ENCODE peak calls at places on chromosomes 11 and 22, in ten cellular contexts. One of them, this sample, is unnamed.
A peak's percentile ranks its signal among the peaks of the same experiment; 100 is the strongest.

GRCh38 chr11:210803-211180 is 3.3 kb downstream of the RIC8A start:
- DNase-seq in T-helper 2 cell: no peak
- DNase-seq in activated T-cell treated with anti-CD3 and anti-CD28 coated beads, Interleukin-2, amount 50 U/mL, for 72 hours: no peak
- DNase-seq in stimulated activated CD8-positive, alpha-beta memory T cell treated with anti-CD3 and anti-CD28 coated beads, Interleukin-15, amount 100 ng/mL, for 24 hours: no peak
- DNase-seq in RPMI7951: no peak
- DNase-seq in NCI-H460: no peak
- DNase-seq in GM03348: no peak
- DNase-seq in HS-5: no peak
- DNase-seq in breast epithelium: no peak
- DNase-seq in activated CD4-positive, alpha-beta memory T cell treated with anti-CD3 and anti-CD28 coated beads for 36 hours: no peak
- DNase-seq in this sample: no peak

GRCh38 chr11:114988644-114989043 is 310.3 kb downstream of the NXPE2 start:
- DNase-seq in T-helper 2 cell: no peak
- DNase-seq in NCI-H460: no peak
- DNase-seq in activated CD4-positive, alpha-beta memory T cell treated with anti-CD3 and anti-CD28 coated beads for 36 hours: no peak
- DNase-seq in RPMI7951: no peak
- DNase-seq in stimulated activated CD8-positive, alpha-beta memory T cell treated with anti-CD3 and anti-CD28 coated beads, Interleukin-15, amount 100 ng/mL, for 24 hours: no peak
- DNase-seq in HS-5: no peak
- DNase-seq in activated T-cell treated with anti-CD3 and anti-CD28 coated beads, Interleukin-2, amount 50 U/mL, for 72 hours: no peak
- DNase-seq in breast epithelium: no peak
- DNase-seq in GM03348: no peak
- DNase-seq in this sample: no peak

GRCh38 chr11:129023968-129024676 is 81.5 kb upstream of the TP53AIP1 start:
- DNase-seq in NCI-H460: no peak
- DNase-seq in HS-5: no peak
- DNase-seq in RPMI7951: no peak
- DNase-seq in activated CD4-positive, alpha-beta memory T cell treated with anti-CD3 and anti-CD28 coated beads for 36 hours: peak; percentile 15
- DNase-seq in GM03348: no peak
- DNase-seq in activated T-cell treated with anti-CD3 and anti-CD28 coated beads, Interleukin-2, amount 50 U/mL, for 72 hours: no peak
- DNase-seq in breast epithelium: peak; percentile 75
- DNase-seq in stimulated activated CD8-positive, alpha-beta memory T cell treated with anti-CD3 and anti-CD28 coated beads, Interleukin-15, amount 100 ng/mL, for 24 hours: no peak
- DNase-seq in T-helper 2 cell: no peak
- DNase-seq in this sample: no peak

GRCh38 chr22:36384766-36385400 is 2.9 kb downstream of the MYH9 start:
- DNase-seq in activated T-cell treated with anti-CD3 and anti-CD28 coated beads, Interleukin-2, amount 50 U/mL, for 72 hours: no peak
- DNase-seq in activated CD4-positive, alpha-beta memory T cell treated with anti-CD3 and anti-CD28 coated beads for 36 hours: peak; percentile 60
- DNase-seq in HS-5: no peak
- DNase-seq in T-helper 2 cell: peak; percentile 51
- DNase-seq in NCI-H460: no peak
- DNase-seq in RPMI7951: peak; percentile 57
- DNase-seq in GM03348: no peak
- DNase-seq in stimulated activated CD8-positive, alpha-beta memory T cell treated with anti-CD3 and anti-CD28 coated beads, Interleukin-15, amount 100 ng/mL, for 24 hours: no peak
- DNase-seq in breast epithelium: no peak
- DNase-seq in this sample: peak; percentile 38

GRCh38 chr11:96341237-96342130 is 1.5 kb downstream of the MAML2 start:
- DNase-seq in activated CD4-positive, alpha-beta memory T cell treated with anti-CD3 and anti-CD28 coated beads for 36 hours: peak; percentile 81
- DNase-seq in RPMI7951: peak; percentile 56
- DNase-seq in NCI-H460: no peak
- DNase-seq in activated T-cell treated with anti-CD3 and anti-CD28 coated beads, Interleukin-2, amount 50 U/mL, for 72 hours: peak; percentile 81
- DNase-seq in GM03348: peak; percentile 68
- DNase-seq in HS-5: no peak
- DNase-seq in T-helper 2 cell: peak; percentile 65
- DNase-seq in breast epithelium: peak; percentile 73
- DNase-seq in stimulated activated CD8-positive, alpha-beta memory T cell treated with anti-CD3 and anti-CD28 coated beads, Interleukin-15, amount 100 ng/mL, for 24 hours: no peak
- DNase-seq in this sample: peak; percentile 65

GRCh38 chr11:62000539-62001446 is 33.4 kb upstream of the FTH1 start:
- DNase-seq in RPMI7951: no peak
- DNase-seq in HS-5: no peak
- DNase-seq in NCI-H460: no peak
- DNase-seq in stimulated activated CD8-positive, alpha-beta memory T cell treated with anti-CD3 and anti-CD28 coated beads, Interleukin-15, amount 100 ng/mL, for 24 hours: no peak
- DNase-seq in breast epithelium: no peak
- DNase-seq in activated CD4-positive, alpha-beta memory T cell treated with anti-CD3 and anti-CD28 coated beads for 36 hours: no peak
- DNase-seq in T-helper 2 cell: no peak
- DNase-seq in activated T-cell treated with anti-CD3 and anti-CD28 coated beads, Interleukin-2, amount 50 U/mL, for 72 hours: no peak
- DNase-seq in GM03348: no peak
- DNase-seq in this sample: no peak

GRCh38 chr11:76316726-76317125 is 64.2 kb downstream of the THAP12 start:
- DNase-seq in breast epithelium: no peak
- DNase-seq in stimulated activated CD8-positive, alpha-beta memory T cell treated with anti-CD3 and anti-CD28 coated beads, Interleukin-15, amount 100 ng/mL, for 24 hours: no peak
- DNase-seq in NCI-H460: no peak
- DNase-seq in GM03348: no peak
- DNase-seq in T-helper 2 cell: no peak
- DNase-seq in RPMI7951: no peak
- DNase-seq in HS-5: no peak
- DNase-seq in activated CD4-positive, alpha-beta memory T cell treated with anti-CD3 and anti-CD28 coated beads for 36 hours: no peak
- DNase-seq in activated T-cell treated with anti-CD3 and anti-CD28 coated beads, Interleukin-2, amount 50 U/mL, for 72 hours: no peak
- DNase-seq in this sample: no peak

GRCh38 chr22:19766506-19767426 is 6.2 kb downstream of the TBX1 start:
- DNase-seq in stimulated activated CD8-positive, alpha-beta memory T cell treated with anti-CD3 and anti-CD28 coated beads, Interleukin-15, amount 100 ng/mL, for 24 hours: no peak
- DNase-seq in RPMI7951: no peak
- DNase-seq in T-helper 2 cell: peak; percentile 32
- DNase-seq in HS-5: peak; percentile 28
- DNase-seq in activated T-cell treated with anti-CD3 and anti-CD28 coated beads, Interleukin-2, amount 50 U/mL, for 72 hours: peak; percentile 72
- DNase-seq in breast epithelium: no peak
- DNase-seq in activated CD4-positive, alpha-beta memory T cell treated with anti-CD3 and anti-CD28 coated beads for 36 hours: peak; percentile 70
- DNase-seq in NCI-H460: no peak
- DNase-seq in GM03348: no peak
- DNase-seq in this sample: peak; percentile 10

GRCh38 chr22:34850010-34850409 is 215.9 kb upstream of the ISX start:
- DNase-seq in HS-5: no peak
- DNase-seq in breast epithelium: no peak
- DNase-seq in RPMI7951: peak; percentile 79
- DNase-seq in T-helper 2 cell: no peak
- DNase-seq in stimulated activated CD8-positive, alpha-beta memory T cell treated with anti-CD3 and anti-CD28 coated beads, Interleukin-15, amount 100 ng/mL, for 24 hours: no peak
- DNase-seq in NCI-H460: no peak
- DNase-seq in activated CD4-positive, alpha-beta memory T cell treated with anti-CD3 and anti-CD28 coated beads for 36 hours: no peak
- DNase-seq in activated T-cell treated with anti-CD3 and anti-CD28 coated beads, Interleukin-2, amount 50 U/mL, for 72 hours: no peak
- DNase-seq in GM03348: no peak
- DNase-seq in this sample: no peak

GRCh38 chr11:2483426-2483825 is 38.6 kb downstream of the KCNQ1 start:
- DNase-seq in stimulated activated CD8-positive, alpha-beta memory T cell treated with anti-CD3 and anti-CD28 coated beads, Interleukin-15, amount 100 ng/mL, for 24 hours: no peak
- DNase-seq in T-helper 2 cell: no peak
- DNase-seq in RPMI7951: no peak
- DNase-seq in breast epithelium: no peak
- DNase-seq in HS-5: no peak
- DNase-seq in activated T-cell treated with anti-CD3 and anti-CD28 coated beads, Interleukin-2, amount 50 U/mL, for 72 hours: no peak
- DNase-seq in activated CD4-positive, alpha-beta memory T cell treated with anti-CD3 and anti-CD28 coated beads for 36 hours: no peak
- DNase-seq in GM03348: peak; percentile 2
- DNase-seq in NCI-H460: no peak
- DNase-seq in this sample: no peak

GRCh38 chr11:490186-490929 is 16.7 kb downstream of the RNH1 start:
- DNase-seq in HS-5: no peak
- DNase-seq in T-helper 2 cell: no peak
- DNase-seq in breast epithelium: no peak
- DNase-seq in stimulated activated CD8-positive, alpha-beta memory T cell treated with anti-CD3 and anti-CD28 coated beads, Interleukin-15, amount 100 ng/mL, for 24 hours: no peak
- DNase-seq in activated CD4-positive, alpha-beta memory T cell treated with anti-CD3 and anti-CD28 coated beads for 36 hours: no peak
- DNase-seq in GM03348: no peak
- DNase-seq in RPMI7951: no peak
- DNase-seq in activated T-cell treated with anti-CD3 and anti-CD28 coated beads, Interleukin-2, amount 50 U/mL, for 72 hours: no peak
- DNase-seq in NCI-H460: no peak
- DNase-seq in this sample: no peak

GRCh38 chr11:34395916-34396555 is 38.2 kb upstream of the ABTB2 start:
- DNase-seq in HS-5: peak; percentile 73
- DNase-seq in activated CD4-positive, alpha-beta memory T cell treated with anti-CD3 and anti-CD28 coated beads for 36 hours: no peak
- DNase-seq in activated T-cell treated with anti-CD3 and anti-CD28 coated beads, Interleukin-2, amount 50 U/mL, for 72 hours: no peak
- DNase-seq in T-helper 2 cell: no peak
- DNase-seq in GM03348: peak; percentile 37
- DNase-seq in stimulated activated CD8-positive, alpha-beta memory T cell treated with anti-CD3 and anti-CD28 coated beads, Interleukin-15, amount 100 ng/mL, for 24 hours: no peak
- DNase-seq in NCI-H460: peak; percentile 36
- DNase-seq in breast epithelium: peak; percentile 25
- DNase-seq in RPMI7951: peak; percentile 76
- DNase-seq in this sample: no peak

GRCh38 chr22:39292002-39292401 is 27.4 kb downstream of the RPL3 start:
- DNase-seq in activated CD4-positive, alpha-beta memory T cell treated with anti-CD3 and anti-CD28 coated beads for 36 hours: no peak
- DNase-seq in NCI-H460: no peak
- DNase-seq in T-helper 2 cell: no peak
- DNase-seq in GM03348: no peak
- DNase-seq in breast epithelium: peak; percentile 95
- DNase-seq in HS-5: no peak
- DNase-seq in RPMI7951: no peak
- DNase-seq in activated T-cell treated with anti-CD3 and anti-CD28 coated beads, Interleukin-2, amount 50 U/mL, for 72 hours: no peak
- DNase-seq in stimulated activated CD8-positive, alpha-beta memory T cell treated with anti-CD3 and anti-CD28 coated beads, Interleukin-15, amount 100 ng/mL, for 24 hours: no peak
- DNase-seq in this sample: no peak

GRCh38 chr11:95891423-95892177 is 32.3 kb downstream of the MTMR2 start:
- DNase-seq in breast epithelium: no peak
- DNase-seq in T-helper 2 cell: no peak
- DNase-seq in activated CD4-positive, alpha-beta memory T cell treated with anti-CD3 and anti-CD28 coated beads for 36 hours: no peak
- DNase-seq in stimulated activated CD8-positive, alpha-beta memory T cell treated with anti-CD3 and anti-CD28 coated beads, Interleukin-15, amount 100 ng/mL, for 24 hours: no peak
- DNase-seq in GM03348: no peak
- DNase-seq in activated T-cell treated with anti-CD3 and anti-CD28 coated beads, Interleukin-2, amount 50 U/mL, for 72 hours: no peak
- DNase-seq in HS-5: no peak
- DNase-seq in NCI-H460: no peak
- DNase-seq in RPMI7951: no peak
- DNase-seq in this sample: no peak

GRCh38 chr11:2443881-2444300 is 423 bp downstream of the TRPM5 start:
- DNase-seq in activated T-cell treated with anti-CD3 and anti-CD28 coated beads, Interleukin-2, amount 50 U/mL, for 72 hours: no peak
- DNase-seq in T-helper 2 cell: no peak
- DNase-seq in stimulated activated CD8-positive, alpha-beta memory T cell treated with anti-CD3 and anti-CD28 coated beads, Interleukin-15, amount 100 ng/mL, for 24 hours: no peak
- DNase-seq in breast epithelium: no peak
- DNase-seq in RPMI7951: no peak
- DNase-seq in GM03348: no peak
- DNase-seq in HS-5: no peak
- DNase-seq in NCI-H460: no peak
- DNase-seq in activated CD4-positive, alpha-beta memory T cell treated with anti-CD3 and anti-CD28 coated beads for 36 hours: peak; percentile 19
- DNase-seq in this sample: no peak

GRCh38 chr11:118947999-118948398 is 8.1 kb upstream of the UPK2 start:
- DNase-seq in breast epithelium: no peak
- DNase-seq in GM03348: peak; percentile 4
- DNase-seq in T-helper 2 cell: no peak
- DNase-seq in stimulated activated CD8-positive, alpha-beta memory T cell treated with anti-CD3 and anti-CD28 coated beads, Interleukin-15, amount 100 ng/mL, for 24 hours: no peak
- DNase-seq in activated CD4-positive, alpha-beta memory T cell treated with anti-CD3 and anti-CD28 coated beads for 36 hours: no peak
- DNase-seq in NCI-H460: no peak
- DNase-seq in activated T-cell treated with anti-CD3 and anti-CD28 coated beads, Interleukin-2, amount 50 U/mL, for 72 hours: no peak
- DNase-seq in HS-5: no peak
- DNase-seq in RPMI7951: no peak
- DNase-seq in this sample: no peak

GRCh38 chr22:48755332-48755949 is 1072.2 kb downstream of the BRD1 start:
- DNase-seq in RPMI7951: no peak
- DNase-seq in activated CD4-positive, alpha-beta memory T cell treated with anti-CD3 and anti-CD28 coated beads for 36 hours: no peak
- DNase-seq in GM03348: peak; percentile 1
- DNase-seq in activated T-cell treated with anti-CD3 and anti-CD28 coated beads, Interleukin-2, amount 50 U/mL, for 72 hours: no peak
- DNase-seq in NCI-H460: no peak
- DNase-seq in breast epithelium: no peak
- DNase-seq in stimulated activated CD8-positive, alpha-beta memory T cell treated with anti-CD3 and anti-CD28 coated beads, Interleukin-15, amount 100 ng/mL, for 24 hours: no peak
- DNase-seq in T-helper 2 cell: no peak
- DNase-seq in HS-5: no peak
- DNase-seq in this sample: no peak

GRCh38 chr11:121328213-121328966 is 35.8 kb downstream of the SC5D start:
- DNase-seq in GM03348: no peak
- DNase-seq in RPMI7951: no peak
- DNase-seq in activated CD4-positive, alpha-beta memory T cell treated with anti-CD3 and anti-CD28 coated beads for 36 hours: peak; percentile 63
- DNase-seq in NCI-H460: no peak
- DNase-seq in stimulated activated CD8-positive, alpha-beta memory T cell treated with anti-CD3 and anti-CD28 coated beads, Interleukin-15, amount 100 ng/mL, for 24 hours: no peak
- DNase-seq in HS-5: no peak
- DNase-seq in T-helper 2 cell: peak; percentile 10
- DNase-seq in breast epithelium: no peak
- DNase-seq in activated T-cell treated with anti-CD3 and anti-CD28 coated beads, Interleukin-2, amount 50 U/mL, for 72 hours: peak; percentile 38
- DNase-seq in this sample: no peak

GRCh38 chr11:7899418-7899817 is 31.6 kb downstream of the OR10A6 start:
- DNase-seq in T-helper 2 cell: no peak
- DNase-seq in activated CD4-positive, alpha-beta memory T cell treated with anti-CD3 and anti-CD28 coated beads for 36 hours: no peak
- DNase-seq in HS-5: no peak
- DNase-seq in RPMI7951: peak; percentile 56
- DNase-seq in activated T-cell treated with anti-CD3 and anti-CD28 coated beads, Interleukin-2, amount 50 U/mL, for 72 hours: no peak
- DNase-seq in breast epithelium: no peak
- DNase-seq in NCI-H460: no peak
- DNase-seq in GM03348: no peak
- DNase-seq in stimulated activated CD8-positive, alpha-beta memory T cell treated with anti-CD3 and anti-CD28 coated beads, Interleukin-15, amount 100 ng/mL, for 24 hours: no peak
- DNase-seq in this sample: no peak

GRCh38 chr11:64353101-64353738 is 5.7 kb upstream of the RPS6KA4 start:
- DNase-seq in T-helper 2 cell: no peak
- DNase-seq in breast epithelium: no peak
- DNase-seq in activated T-cell treated with anti-CD3 and anti-CD28 coated beads, Interleukin-2, amount 50 U/mL, for 72 hours: no peak
- DNase-seq in stimulated activated CD8-positive, alpha-beta memory T cell treated with anti-CD3 and anti-CD28 coated beads, Interleukin-15, amount 100 ng/mL, for 24 hours: no peak
- DNase-seq in HS-5: no peak
- DNase-seq in activated CD4-positive, alpha-beta memory T cell treated with anti-CD3 and anti-CD28 coated beads for 36 hours: no peak
- DNase-seq in GM03348: no peak
- DNase-seq in RPMI7951: no peak
- DNase-seq in NCI-H460: no peak
- DNase-seq in this sample: no peak

GRCh38 chr11:116958246-116958645 is 120.8 kb upstream of the APOA1 start:
- DNase-seq in NCI-H460: no peak
- DNase-seq in RPMI7951: no peak
- DNase-seq in stimulated activated CD8-positive, alpha-beta memory T cell treated with anti-CD3 and anti-CD28 coated beads, Interleukin-15, amount 100 ng/mL, for 24 hours: no peak
- DNase-seq in GM03348: peak; percentile 7
- DNase-seq in T-helper 2 cell: no peak
- DNase-seq in activated CD4-positive, alpha-beta memory T cell treated with anti-CD3 and anti-CD28 coated beads for 36 hours: no peak
- DNase-seq in HS-5: no peak
- DNase-seq in breast epithelium: no peak
- DNase-seq in activated T-cell treated with anti-CD3 and anti-CD28 coated beads, Interleukin-2, amount 50 U/mL, for 72 hours: no peak
- DNase-seq in this sample: no peak

GRCh38 chr11:102081313-102081712 is 28.9 kb upstream of the YAP1 start:
- DNase-seq in T-helper 2 cell: no peak
- DNase-seq in stimulated activated CD8-positive, alpha-beta memory T cell treated with anti-CD3 and anti-CD28 coated beads, Interleukin-15, amount 100 ng/mL, for 24 hours: no peak
- DNase-seq in RPMI7951: no peak
- DNase-seq in breast epithelium: no peak
- DNase-seq in GM03348: peak; percentile 40
- DNase-seq in NCI-H460: no peak
- DNase-seq in activated T-cell treated with anti-CD3 and anti-CD28 coated beads, Interleukin-2, amount 50 U/mL, for 72 hours: no peak
- DNase-seq in HS-5: no peak
- DNase-seq in activated CD4-positive, alpha-beta memory T cell treated with anti-CD3 and anti-CD28 coated beads for 36 hours: no peak
- DNase-seq in this sample: no peak

GRCh38 chr11:64723907-64724862 is 1.2 kb upstream of the NRXN2 start:
- DNase-seq in GM03348: no peak
- DNase-seq in RPMI7951: no peak
- DNase-seq in T-helper 2 cell: no peak
- DNase-seq in stimulated activated CD8-positive, alpha-beta memory T cell treated with anti-CD3 and anti-CD28 coated beads, Interleukin-15, amount 100 ng/mL, for 24 hours: no peak
- DNase-seq in NCI-H460: no peak
- DNase-seq in breast epithelium: no peak
- DNase-seq in HS-5: no peak
- DNase-seq in activated T-cell treated with anti-CD3 and anti-CD28 coated beads, Interleukin-2, amount 50 U/mL, for 72 hours: no peak
- DNase-seq in activated CD4-positive, alpha-beta memory T cell treated with anti-CD3 and anti-CD28 coated beads for 36 hours: no peak
- DNase-seq in this sample: no peak

GRCh38 chr11:128810784-128811514 is 56.1 kb downstream of the KCNJ1 start:
- DNase-seq in HS-5: no peak
- DNase-seq in stimulated activated CD8-positive, alpha-beta memory T cell treated with anti-CD3 and anti-CD28 coated beads, Interleukin-15, amount 100 ng/mL, for 24 hours: no peak
- DNase-seq in RPMI7951: no peak
- DNase-seq in breast epithelium: no peak
- DNase-seq in NCI-H460: no peak
- DNase-seq in activated CD4-positive, alpha-beta memory T cell treated with anti-CD3 and anti-CD28 coated beads for 36 hours: peak; percentile 43
- DNase-seq in T-helper 2 cell: no peak
- DNase-seq in GM03348: no peak
- DNase-seq in activated T-cell treated with anti-CD3 and anti-CD28 coated beads, Interleukin-2, amount 50 U/mL, for 72 hours: peak; percentile 8
- DNase-seq in this sample: no peak

GRCh38 chr22:40395607-40396006 is 25.2 kb downstream of the SGSM3 start:
- DNase-seq in T-helper 2 cell: no peak
- DNase-seq in stimulated activated CD8-positive, alpha-beta memory T cell treated with anti-CD3 and anti-CD28 coated beads, Interleukin-15, amount 100 ng/mL, for 24 hours: no peak
- DNase-seq in GM03348: no peak
- DNase-seq in HS-5: no peak
- DNase-seq in NCI-H460: no peak
- DNase-seq in activated T-cell treated with anti-CD3 and anti-CD28 coated beads, Interleukin-2, amount 50 U/mL, for 72 hours: no peak
- DNase-seq in RPMI7951: no peak
- DNase-seq in activated CD4-positive, alpha-beta memory T cell treated with anti-CD3 and anti-CD28 coated beads for 36 hours: no peak
- DNase-seq in breast epithelium: no peak
- DNase-seq in this sample: no peak

GRCh38 chr22:44542561-44543222 is 44.7 kb upstream of the RTL6 start:
- DNase-seq in breast epithelium: no peak
- DNase-seq in T-helper 2 cell: no peak
- DNase-seq in activated CD4-positive, alpha-beta memory T cell treated with anti-CD3 and anti-CD28 coated beads for 36 hours: no peak
- DNase-seq in activated T-cell treated with anti-CD3 and anti-CD28 coated beads, Interleukin-2, amount 50 U/mL, for 72 hours: no peak
- DNase-seq in HS-5: no peak
- DNase-seq in stimulated activated CD8-positive, alpha-beta memory T cell treated with anti-CD3 and anti-CD28 coated beads, Interleukin-15, amount 100 ng/mL, for 24 hours: no peak
- DNase-seq in RPMI7951: no peak
- DNase-seq in NCI-H460: no peak
- DNase-seq in GM03348: no peak
- DNase-seq in this sample: no peak

GRCh38 chr22:39098026-39098425 is 982 bp downstream of the APOBEC3H start:
- DNase-seq in T-helper 2 cell: no peak
- DNase-seq in GM03348: no peak
- DNase-seq in RPMI7951: no peak
- DNase-seq in activated CD4-positive, alpha-beta memory T cell treated with anti-CD3 and anti-CD28 coated beads for 36 hours: no peak
- DNase-seq in breast epithelium: no peak
- DNase-seq in stimulated activated CD8-positive, alpha-beta memory T cell treated with anti-CD3 and anti-CD28 coated beads, Interleukin-15, amount 100 ng/mL, for 24 hours: no peak
- DNase-seq in NCI-H460: no peak
- DNase-seq in HS-5: no peak
- DNase-seq in activated T-cell treated with anti-CD3 and anti-CD28 coated beads, Interleukin-2, amount 50 U/mL, for 72 hours: no peak
- DNase-seq in this sample: no peak

GRCh38 chr11:1180171-1180570 is 22.4 kb downstream of the MUC5AC start:
- DNase-seq in GM03348: no peak
- DNase-seq in activated T-cell treated with anti-CD3 and anti-CD28 coated beads, Interleukin-2, amount 50 U/mL, for 72 hours: no peak
- DNase-seq in HS-5: no peak
- DNase-seq in activated CD4-positive, alpha-beta memory T cell treated with anti-CD3 and anti-CD28 coated beads for 36 hours: no peak
- DNase-seq in stimulated activated CD8-positive, alpha-beta memory T cell treated with anti-CD3 and anti-CD28 coated beads, Interleukin-15, amount 100 ng/mL, for 24 hours: no peak
- DNase-seq in breast epithelium: no peak
- DNase-seq in NCI-H460: no peak
- DNase-seq in RPMI7951: no peak
- DNase-seq in T-helper 2 cell: no peak
- DNase-seq in this sample: no peak